ENCODE peak calls at places on chromosome 1, in seven cellular contexts. One of them, this sample, is unnamed.

GRCh38 chr1:225896937-225897549 is 8.1 kb upstream of the LEFTY1 start:
- DNase-seq in GM13976: peak; percentile 92
- DNase-seq in A172: peak; percentile 74
- DNase-seq in PC-9: peak; percentile 76
- DNase-seq in EL: no peak
- DNase-seq in cardiac fibroblast: peak; percentile 35
- DNase-seq in WTC11: no peak
- DNase-seq in this sample: peak; percentile 84

GRCh38 chr1:25748531-25749205 is 51.3 kb upstream of the SELENON start:
- DNase-seq in GM13976: no peak
- DNase-seq in A172: no peak
- DNase-seq in PC-9: no peak
- DNase-seq in EL: no peak
- DNase-seq in cardiac fibroblast: no peak
- DNase-seq in WTC11: no peak
- DNase-seq in this sample: no peak

GRCh38 chr1:99557556-99558256 is 88.2 kb upstream of the PALMD start:
- DNase-seq in GM13976: no peak
- DNase-seq in A172: peak; percentile 36
- DNase-seq in PC-9: peak; percentile 64
- DNase-seq in EL: peak; percentile 85
- DNase-seq in cardiac fibroblast: peak; percentile 92
- DNase-seq in WTC11: no peak
- DNase-seq in this sample: no peak

GRCh38 chr1:203301331-203301668 is 4.0 kb upstream of the BTG2 start:
- DNase-seq in GM13976: no peak
- DNase-seq in A172: no peak
- DNase-seq in PC-9: no peak
- DNase-seq in EL: no peak
- DNase-seq in cardiac fibroblast: no peak
- DNase-seq in WTC11: no peak
- DNase-seq in this sample: no peak

GRCh38 chr1:240169188-240169587 is 77.5 kb downstream of the FMN2 start:
- DNase-seq in GM13976: no peak
- DNase-seq in A172: peak; percentile 28
- DNase-seq in PC-9: no peak
- DNase-seq in EL: peak; percentile 43
- DNase-seq in cardiac fibroblast: peak; percentile 44
- DNase-seq in WTC11: no peak
- DNase-seq in this sample: no peak

GRCh38 chr1:33359931-33360330 is 39.0 kb upstream of the A3GALT2 start:
- DNase-seq in GM13976: no peak
- DNase-seq in A172: no peak
- DNase-seq in PC-9: peak; percentile 83
- DNase-seq in EL: no peak
- DNase-seq in cardiac fibroblast: no peak
- DNase-seq in WTC11: no peak
- DNase-seq in this sample: no peak

GRCh38 chr1:170674239-170674638 is 10.3 kb downstream of the PRRX1 start:
- DNase-seq in GM13976: no peak
- DNase-seq in A172: no peak
- DNase-seq in PC-9: no peak
- DNase-seq in EL: no peak
- DNase-seq in cardiac fibroblast: peak; percentile 58
- DNase-seq in WTC11: no peak
- DNase-seq in this sample: no peak

GRCh38 chr1:96695954-96696353 is 25.6 kb upstream of the PTBP2 start:
- DNase-seq in GM13976: no peak
- DNase-seq in A172: no peak
- DNase-seq in PC-9: no peak
- DNase-seq in EL: no peak
- DNase-seq in cardiac fibroblast: no peak
- DNase-seq in WTC11: no peak
- DNase-seq in this sample: no peak

GRCh38 chr1:192544983-192545393 is 30.6 kb upstream of the RGS1 start:
- DNase-seq in GM13976: no peak
- DNase-seq in A172: peak; percentile 88
- DNase-seq in PC-9: peak; percentile 52
- DNase-seq in EL: peak; percentile 75
- DNase-seq in cardiac fibroblast: peak; percentile 74
- DNase-seq in WTC11: no peak
- DNase-seq in this sample: no peak

GRCh38 chr1:117077267-117077666 is 17.1 kb downstream of the TTF2 start:
- DNase-seq in GM13976: no peak
- DNase-seq in A172: peak; percentile 75
- DNase-seq in PC-9: peak; percentile 72
- DNase-seq in EL: peak; percentile 86
- DNase-seq in cardiac fibroblast: peak; percentile 94
- DNase-seq in WTC11: no peak
- DNase-seq in this sample: no peak

This sample was measured in GM12892.